ENCODE peak calls at places on chromosomes 16 and 17, in five cellular contexts. C, V, H, D and M are unnamed samples.

GRCh38 chr16:30659507-30660423 is 1.5 kb downstream of the FBRS start:
- DNase-seq in D (no peak), H (no peak), C (no peak), V (no peak), M (no peak)

GRCh38 chr16:3022697-3023414 is 886 bp downstream of the HCFC1R1 start:
- DNase-seq in D (no peak), C (no peak), H (no peak), V (no peak), M (no peak)

GRCh38 chr16:85857406-85857805 is 41.6 kb upstream of the IRF8 start:
- DNase-seq in C (no peak), H (no peak), D (no peak), V (no peak), M (no peak)

GRCh38 chr16:79007614-79008013 is 592.9 kb downstream of the MAF start:
- DNase-seq in V (no peak), C (no peak), H (no peak), D (no peak), M (no peak)

GRCh38 chr17:72152392-72152727 is 31.5 kb downstream of the SOX9 start:
- DNase-seq in V (no peak), H (peak; percentile 69), C (no peak), D (no peak), M (no peak)

GRCh38 chr17:32256695-32257013 is 9.0 kb upstream of the RHBDL3 start:
- DNase-seq in H (no peak), V (no peak), C (no peak), D (no peak), M (no peak)

GRCh38 chr16:57270221-57271062 is 14.0 kb downstream of the PLLP start:
- DNase-seq in V (no peak), C (no peak), H (no peak), D (peak; percentile 29), M (no peak)

GRCh38 chr16:2151188-2152091 is 3.0 kb downstream of the RAB26 start:
- DNase-seq in V (no peak), D (no peak), H (no peak), C (no peak), M (no peak)

GRCh38 chr16:73091199-73091598 is 43.3 kb upstream of the ZFHX3 start:
- DNase-seq in V (no peak), H (no peak), D (no peak), C (no peak), M (no peak)

GRCh38 chr17:55089955-55090573 is 121.5 kb downstream of the STXBP4 start:
- DNase-seq in V (no peak), D (peak; percentile 36), H (peak; percentile 82), C (no peak), M (peak; percentile 34)

GRCh38 chr16:89623511-89624232 is 10.2 kb downstream of the DPEP1 start:
- DNase-seq in H (no peak), V (no peak), C (no peak), D (no peak), M (no peak)

GRCh38 chr16:73205153-73205549 is 157.2 kb upstream of the ZFHX3 start:
- DNase-seq in C (no peak), V (no peak), H (no peak), D (no peak), M (no peak)

GRCh38 chr17:81052199-81052997 is 17.4 kb downstream of the BAIAP2 start:
- DNase-seq in V (no peak), D (no peak), C (no peak), H (no peak), M (no peak)

GRCh38 chr16:67514382-67514828 is 14.2 kb upstream of the RIPOR1 start:
- DNase-seq in H (peak; percentile 85), D (peak; percentile 77), V (peak; percentile 67), C (peak; percentile 26), M (peak; percentile 69)

GRCh38 chr16:88891083-88891482 is 24.6 kb upstream of the PABPN1L start:
- DNase-seq in H (no peak), D (no peak), V (no peak), C (no peak), M (no peak)

GRCh38 chr16:84947996-84948854 is 63.1 kb downstream of the ZDHHC7 start:
- DNase-seq in D (no peak), H (no peak), V (no peak), C (no peak), M (no peak)

GRCh38 chr17:38509772-38510423 is 81.6 kb downstream of the ARHGAP23 start:
- DNase-seq in C (no peak), V (no peak), H (no peak), D (peak; percentile 36), M (no peak)

GRCh38 chr17:4969551-4970231 is 2.1 kb upstream of the SPAG7 start:
- DNase-seq in H (no peak), D (no peak), C (no peak), V (no peak), M (no peak)

GRCh38 chr16:4927661-4928060 is 9.3 kb downstream of the PPL start:
- DNase-seq in V (no peak), D (no peak), C (no peak), H (no peak), M (no peak)

GRCh38 chr16:50940275-50940854 is 198.5 kb downstream of the CYLD start:
- DNase-seq in V (no peak), H (no peak), C (peak; percentile 30), D (no peak), M (no peak)